ENCODE peak calls at places on chromosomes 12 and 14, in ten cellular contexts. I is ACHN; F is AG09309; V is GM03348; N is Calu3; R is left cardiac atrium; B is endothelial cell; S is body of pancreas; W is choroid plexus epithelial cell; D is effector memory CD8-positive, alpha-beta T cell. L is an unnamed sample.

GRCh38 chr12:77841467-77842054 is 10.9 kb downstream of the NAV3 start:
- DNase-seq in F (no peak), N (no peak), R (no peak), B (no peak), S (no peak), W (peak; percentile 45), I (no peak), V (no peak), D (no peak), L (peak; percentile 15)

GRCh38 chr12:47015381-47015780 is 64.0 kb upstream of the PCED1B start:
- DNase-seq in V (no peak), D (no peak), B (no peak), I (no peak), N (no peak), S (no peak), W (no peak), R (no peak), F (no peak), L (no peak)

GRCh38 chr12:109463776-109464175 is 13.3 kb downstream of the KCTD10 start:
- DNase-seq in W (no peak), V (peak; percentile 31), B (no peak), F (no peak), S (no peak), I (peak; percentile 19), N (no peak), R (no peak), D (no peak), L (no peak)

GRCh38 chr14:51041853-51042252 is 53.1 kb downstream of the TRIM9 start:
- DNase-seq in F (no peak), N (no peak), I (no peak), B (no peak), S (no peak), R (no peak), W (no peak), D (no peak), V (no peak), L (no peak)

GRCh38 chr14:68789002-68789797 is 3.7 kb downstream of the ZFP36L1 start:
- DNase-seq in N (peak; percentile 91), B (peak; percentile 55), D (peak; percentile 81), F (no peak), I (peak; percentile 64), V (peak; percentile 79), R (peak; percentile 90), W (peak; percentile 81), S (peak; percentile 89), L (peak; percentile 91)

GRCh38 chr12:54993181-54993835 is 8.7 kb upstream of the TESPA1 start:
- DNase-seq in N (peak; percentile 60), F (peak; percentile 17), B (peak; percentile 44), V (peak; percentile 76), D (peak; percentile 52), I (peak; percentile 72), W (peak; percentile 80), S (peak; percentile 53), R (no peak), L (peak; percentile 83)

GRCh38 chr12:95663525-95663924 is 112.2 kb upstream of the USP44 start:
- DNase-seq in F (no peak), V (peak; percentile 7), I (no peak), N (no peak), R (no peak), W (peak; percentile 31), B (no peak), D (no peak), S (no peak), L (no peak)

GRCh38 chr12:97474987-97475386 is 12.4 kb downstream of the RMST start:
- DNase-seq in S (no peak), R (no peak), I (no peak), W (no peak), F (no peak), B (no peak), N (no peak), V (no peak), D (no peak), L (no peak)

GRCh38 chr12:81896771-81897170 is 137.6 kb upstream of the PPFIA2 start:
- DNase-seq in D (no peak), S (no peak), V (no peak), R (no peak), N (no peak), B (peak; percentile 9), F (no peak), W (peak; percentile 9), I (peak; percentile 15), L (no peak)

GRCh38 chr14:100193417-100194357 is 34.2 kb upstream of the DEGS2 start:
- DNase-seq in B (no peak), D (peak; percentile 10), S (peak; percentile 28), W (no peak), N (peak; percentile 46), V (no peak), F (no peak), I (no peak), R (no peak), L (peak; percentile 27)